ENCODE peak calls at places on chromosomes 3 and 15, in six cellular contexts. One of them, this sample, is unnamed.

GRCh38 chr3:11826628-11827265 is 19.9 kb downstream of the TAMM41 start:
- DNase-seq in HepG2: no peak
- DNase-seq in fibroblast of lung: peak; percentile 15
- DNase-seq in GM23338: no peak
- DNase-seq in mammary epithelial cell: no peak
- DNase-seq in PC-3: no peak
- DNase-seq in this sample: no peak

GRCh38 chr3:71180524-71180923 is 403.0 kb downstream of the FOXP1 start:
- DNase-seq in HepG2: no peak
- DNase-seq in mammary epithelial cell: no peak
- DNase-seq in PC-3: no peak
- DNase-seq in fibroblast of lung: no peak
- DNase-seq in GM23338: no peak
- DNase-seq in this sample: no peak

GRCh38 chr15:73142802-73143762 is 90.8 kb downstream of the NEO1 start:
- DNase-seq in fibroblast of lung: no peak
- DNase-seq in GM23338: no peak
- DNase-seq in HepG2: no peak
- DNase-seq in PC-3: no peak
- DNase-seq in mammary epithelial cell: no peak
- DNase-seq in this sample: no peak

GRCh38 chr3:130539005-130539404 is 22.0 kb downstream of the COL6A6 start:
- DNase-seq in GM23338: peak; percentile 84
- DNase-seq in fibroblast of lung: peak; percentile 40
- DNase-seq in PC-3: peak; percentile 54
- DNase-seq in mammary epithelial cell: peak; percentile 19
- DNase-seq in HepG2: peak; percentile 55
- DNase-seq in this sample: peak; percentile 50

GRCh38 chr3:56681963-56682457 is 1.1 kb downstream of the TASOR start:
- DNase-seq in GM23338: peak; percentile 82
- DNase-seq in fibroblast of lung: no peak
- DNase-seq in PC-3: no peak
- DNase-seq in HepG2: no peak
- DNase-seq in mammary epithelial cell: no peak
- DNase-seq in this sample: no peak

GRCh38 chr3:15284121-15284889 is 48.1 kb downstream of the SH3BP5 start:
- DNase-seq in PC-3: peak; percentile 53
- DNase-seq in mammary epithelial cell: no peak
- DNase-seq in GM23338: no peak
- DNase-seq in HepG2: no peak
- DNase-seq in fibroblast of lung: peak; percentile 26
- DNase-seq in this sample: no peak

GRCh38 chr3:52856666-52857065 is 21.8 kb upstream of the MUSTN1 start:
- DNase-seq in fibroblast of lung: no peak
- DNase-seq in PC-3: no peak
- DNase-seq in GM23338: no peak
- DNase-seq in mammary epithelial cell: no peak
- DNase-seq in HepG2: no peak
- DNase-seq in this sample: no peak

GRCh38 chr15:48500595-48500994 is 144.9 kb downstream of the FBN1 start:
- DNase-seq in HepG2: no peak
- DNase-seq in GM23338: no peak
- DNase-seq in mammary epithelial cell: no peak
- DNase-seq in fibroblast of lung: no peak
- DNase-seq in PC-3: no peak
- DNase-seq in this sample: no peak

GRCh38 chr3:48957006-48957705 is 32.9 kb upstream of the P4HTM start:
- DNase-seq in mammary epithelial cell: no peak
- DNase-seq in PC-3: no peak
- DNase-seq in HepG2: no peak
- DNase-seq in GM23338: no peak
- DNase-seq in fibroblast of lung: no peak
- DNase-seq in this sample: no peak

GRCh38 chr3:27659279-27660021 is 62.7 kb downstream of the EOMES start:
- DNase-seq in HepG2: peak; percentile 48
- DNase-seq in fibroblast of lung: peak; percentile 58
- DNase-seq in mammary epithelial cell: peak; percentile 41
- DNase-seq in PC-3: peak; percentile 72
- DNase-seq in GM23338: peak; percentile 82
- DNase-seq in this sample: peak; percentile 55

GRCh38 chr3:14344351-14344750 is 58.1 kb upstream of the SLC6A6 start:
- DNase-seq in HepG2: no peak
- DNase-seq in PC-3: no peak
- DNase-seq in GM23338: peak; percentile 51
- DNase-seq in fibroblast of lung: no peak
- DNase-seq in mammary epithelial cell: no peak
- DNase-seq in this sample: no peak

GRCh38 chr3:101791778-101792177 is 12.8 kb downstream of the NXPE3 start:
- DNase-seq in PC-3: no peak
- DNase-seq in fibroblast of lung: no peak
- DNase-seq in mammary epithelial cell: no peak
- DNase-seq in GM23338: no peak
- DNase-seq in HepG2: no peak
- DNase-seq in this sample: no peak

GRCh38 chr3:131374741-131375140 is 6.8 kb upstream of the NUDT16 start:
- DNase-seq in GM23338: no peak
- DNase-seq in mammary epithelial cell: no peak
- DNase-seq in fibroblast of lung: no peak
- DNase-seq in PC-3: no peak
- DNase-seq in HepG2: no peak
- DNase-seq in this sample: no peak

GRCh38 chr15:49438970-49439631 is 16.1 kb downstream of the FGF7 start:
- DNase-seq in fibroblast of lung: no peak
- DNase-seq in mammary epithelial cell: no peak
- DNase-seq in GM23338: peak; percentile 17
- DNase-seq in PC-3: no peak
- DNase-seq in HepG2: no peak
- DNase-seq in this sample: peak; percentile 43

GRCh38 chr15:68205949-68206539 is 912 bp upstream of the CALML4 start:
- DNase-seq in HepG2: no peak
- DNase-seq in mammary epithelial cell: no peak
- DNase-seq in GM23338: peak; percentile 83
- DNase-seq in PC-3: no peak
- DNase-seq in fibroblast of lung: no peak
- DNase-seq in this sample: peak; percentile 24

GRCh38 chr3:63274359-63274758 is 3.7 kb upstream of the SYNPR start:
- DNase-seq in GM23338: no peak
- DNase-seq in mammary epithelial cell: no peak
- DNase-seq in fibroblast of lung: no peak
- DNase-seq in HepG2: no peak
- DNase-seq in PC-3: no peak
- DNase-seq in this sample: no peak

GRCh38 chr3:63279000-63279366 is 875 bp downstream of the SYNPR start:
- DNase-seq in fibroblast of lung: no peak
- DNase-seq in GM23338: peak; percentile 64
- DNase-seq in HepG2: no peak
- DNase-seq in PC-3: no peak
- DNase-seq in mammary epithelial cell: no peak
- DNase-seq in this sample: no peak

GRCh38 chr3:63279442-63279841 is 1.3 kb downstream of the SYNPR start:
- DNase-seq in mammary epithelial cell: no peak
- DNase-seq in PC-3: no peak
- DNase-seq in GM23338: peak; percentile 2
- DNase-seq in fibroblast of lung: no peak
- DNase-seq in HepG2: no peak
- DNase-seq in this sample: no peak

GRCh38 chr3:63278171-63278999 is at the start of gene SYNPR:
- DNase-seq in HepG2: no peak
- DNase-seq in GM23338: peak; percentile 88
- DNase-seq in PC-3: no peak
- DNase-seq in fibroblast of lung: no peak
- DNase-seq in mammary epithelial cell: no peak
- DNase-seq in this sample: no peak
- TF ChIP-seq EZH2 in HepG2: no peak
- TF ChIP-seq EZH2 in GM23338: peak; percentile 72
- TF ChIP-seq EZH2 in PC-3: no peak
- TF ChIP-seq EZH2 in fibroblast of lung: peak; percentile 49
- TF ChIP-seq EZH2 in mammary epithelial cell: no peak
- TF ChIP-seq EZH2 in this sample: no peak

GRCh38 chr15:57330619-57331018 is 45.7 kb upstream of the CGNL1 start:
- DNase-seq in GM23338: no peak
- DNase-seq in fibroblast of lung: peak; percentile 48
- DNase-seq in HepG2: no peak
- DNase-seq in PC-3: no peak
- DNase-seq in mammary epithelial cell: no peak
- DNase-seq in this sample: no peak
- TF ChIP-seq EZH2 in GM23338: no peak
- TF ChIP-seq EZH2 in fibroblast of lung: no peak
- TF ChIP-seq EZH2 in HepG2: no peak
- TF ChIP-seq EZH2 in PC-3: no peak
- TF ChIP-seq EZH2 in mammary epithelial cell: no peak
- TF ChIP-seq EZH2 in this sample: no peak

GRCh38 chr3:182000454-182000853 is 288.7 kb downstream of the SOX2 start:
- DNase-seq in GM23338: no peak
- DNase-seq in fibroblast of lung: no peak
- DNase-seq in HepG2: no peak
- DNase-seq in mammary epithelial cell: no peak
- DNase-seq in PC-3: no peak
- DNase-seq in this sample: no peak

GRCh38 chr3:182007441-182007840 is 295.7 kb downstream of the SOX2 start:
- DNase-seq in HepG2: no peak
- DNase-seq in mammary epithelial cell: peak; percentile 31
- DNase-seq in GM23338: no peak
- DNase-seq in PC-3: no peak
- DNase-seq in fibroblast of lung: no peak
- DNase-seq in this sample: no peak

GRCh38 chr3:182005683-182006082 is 294.0 kb downstream of the SOX2 start:
- DNase-seq in mammary epithelial cell: no peak
- DNase-seq in HepG2: no peak
- DNase-seq in PC-3: no peak
- DNase-seq in fibroblast of lung: no peak
- DNase-seq in GM23338: no peak
- DNase-seq in this sample: no peak
- TF ChIP-seq EZH2 in mammary epithelial cell: no peak
- TF ChIP-seq EZH2 in HepG2: no peak
- TF ChIP-seq EZH2 in PC-3: no peak
- TF ChIP-seq EZH2 in fibroblast of lung: no peak
- TF ChIP-seq EZH2 in GM23338: no peak
- TF ChIP-seq EZH2 in this sample: no peak

GRCh38 chr15:40253179-40253790 is 14.4 kb downstream of the PAK6 start:
- DNase-seq in fibroblast of lung: no peak
- DNase-seq in PC-3: peak; percentile 23
- DNase-seq in GM23338: no peak
- DNase-seq in mammary epithelial cell: no peak
- DNase-seq in HepG2: no peak
- DNase-seq in this sample: no peak
- TF ChIP-seq EZH2 in fibroblast of lung: peak; percentile 68
- TF ChIP-seq EZH2 in PC-3: no peak
- TF ChIP-seq EZH2 in GM23338: no peak
- TF ChIP-seq EZH2 in mammary epithelial cell: no peak
- TF ChIP-seq EZH2 in HepG2: no peak
- TF ChIP-seq EZH2 in this sample: no peak

This sample was measured in endothelial cell of umbilical vein.